ENCODE peak calls at places on chromosomes 5 and 9, in five cellular contexts. B is stomach, E is AG10803, Z is coronary artery, N is brain microvascular endothelial cell. R is an unnamed sample.
A peak's percentile ranks its signal among the peaks of the same experiment; 100 is the strongest.

GRCh38 chr9:129285979-129286772 is 108.1 kb upstream of the IER5L start:
- DNase-seq in B (no peak), E (no peak), Z (peak; percentile 68), N (no peak), R (no peak)

GRCh38 chr9:72875221-72875620 is 77.6 kb downstream of the ALDH1A1 start:
- DNase-seq in B (no peak), E (no peak), Z (no peak), N (no peak), R (no peak)

GRCh38 chr5:58816181-58816731 is 233.4 kb downstream of the RAB3C start:
- DNase-seq in B (no peak), E (no peak), Z (no peak), N (no peak), R (no peak)

GRCh38 chr9:78592866-78593265 is 295.9 kb downstream of the PSAT1 start:
- DNase-seq in B (no peak), E (peak; percentile 66), Z (no peak), N (peak; percentile 48), R (peak; percentile 45)

GRCh38 chr9:38486056-38486455 is 61.8 kb upstream of the IGFBPL1 start:
- DNase-seq in B (no peak), E (no peak), Z (no peak), N (no peak), R (no peak)

GRCh38 chr9:89887286-89887685 is 282.5 kb downstream of the GADD45G start:
- DNase-seq in B (peak; percentile 21), E (no peak), Z (no peak), N (no peak), R (no peak)

GRCh38 chr5:122430328-122430586 is 118.2 kb downstream of the SNCAIP start:
- DNase-seq in B (no peak), E (no peak), Z (no peak), N (no peak), R (no peak)

GRCh38 chr9:77944556-77945261 is 86.9 kb downstream of the GNAQ start:
- DNase-seq in B (no peak), E (no peak), Z (no peak), N (no peak), R (no peak)

GRCh38 chr9:94553029-94553938 is 1.6 kb upstream of the PCAT7 start:
- DNase-seq in B (peak; percentile 76), E (no peak), Z (no peak), N (no peak), R (no peak)

GRCh38 chr9:1939926-1940368 is 75.2 kb upstream of the SMARCA2 start:
- DNase-seq in B (peak; percentile 27), E (peak; percentile 15), Z (no peak), N (no peak), R (no peak)

GRCh38 chr9:100505564-100506159 is 32.7 kb downstream of the TMEFF1 start:
- DNase-seq in B (peak; percentile 65), E (peak; percentile 36), Z (no peak), N (peak; percentile 78), R (no peak)

GRCh38 chr5:165525268-165525667 is 2019.8 kb downstream of the MAT2B start:
- DNase-seq in B (no peak), E (no peak), Z (no peak), N (peak; percentile 5), R (no peak)

GRCh38 chr5:33840927-33841547 is 50.8 kb downstream of the ADAMTS12 start:
- DNase-seq in B (no peak), E (no peak), Z (no peak), N (no peak), R (no peak)

GRCh38 chr9:86098793-86099694 is at the start of gene GOLM1:
- DNase-seq in B (peak; percentile 58), E (peak; percentile 62), Z (no peak), N (peak; percentile 22), R (no peak)

GRCh38 chr9:135343733-135344522 is 135.7 kb upstream of the PPP1R26 start:
- DNase-seq in B (peak; percentile 68), E (peak; percentile 13), Z (no peak), N (peak; percentile 26), R (no peak)

GRCh38 chr9:83544002-83544698 is 5.9 kb upstream of the FRMD3 start:
- DNase-seq in B (peak; percentile 29), E (peak; percentile 90), Z (no peak), N (peak; percentile 57), R (peak; percentile 72)

GRCh38 chr5:42912184-42912766 is 100.6 kb upstream of the SELENOP start:
- DNase-seq in B (no peak), E (peak; percentile 58), Z (no peak), N (peak; percentile 51), R (peak; percentile 14)

DNA sequence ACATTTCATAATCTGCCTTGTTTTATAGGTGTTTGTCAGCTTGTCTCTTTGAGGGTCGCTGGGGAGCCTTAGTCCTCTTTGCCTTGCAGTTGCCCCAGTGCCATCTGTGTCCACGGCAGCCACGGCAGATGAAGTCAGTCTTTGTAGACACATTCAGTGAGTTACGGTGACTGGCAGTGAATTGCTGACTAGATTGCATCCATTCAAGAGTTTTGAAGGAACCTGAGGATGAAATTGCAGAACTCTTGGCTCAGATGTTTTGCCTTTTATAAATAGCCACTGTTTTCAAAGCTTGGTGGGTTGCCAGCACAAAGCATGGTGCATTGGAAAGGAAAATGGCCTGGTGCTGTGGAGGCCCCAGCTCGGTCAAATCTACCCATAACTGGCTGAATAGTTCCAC is 125.6 kb downstream of the TRIO start:
- DNase-seq in B (no peak), E (peak; percentile 47), Z (no peak), N (no peak), R (no peak)
- H3K4me3 ChIP-seq in B (no peak overlapping the region), E (no peak overlapping the region), Z (peak overlapping the region; percentile 4), N (no peak overlapping the region), R (no peak overlapping the region)

GRCh38 chr9:124594215-124594614 is 87.0 kb upstream of the NR5A1 start:
- DNase-seq in B (no peak), E (peak; percentile 17), Z (no peak), N (no peak), R (no peak)

GRCh38 chr9:124594673-124595072 is 87.5 kb upstream of the NR5A1 start:
- DNase-seq in B (no peak), E (peak; percentile 34), Z (no peak), N (no peak), R (no peak)

GRCh38 chr9:124590886-124591641 is 83.9 kb upstream of the NR5A1 start:
- DNase-seq in B (no peak), E (no peak), Z (no peak), N (no peak), R (no peak)

GRCh38 chr9:124595743-124596142 is 88.5 kb upstream of the NR5A1 start:
- DNase-seq in B (no peak), E (no peak), Z (no peak), N (no peak), R (no peak)

DNA sequence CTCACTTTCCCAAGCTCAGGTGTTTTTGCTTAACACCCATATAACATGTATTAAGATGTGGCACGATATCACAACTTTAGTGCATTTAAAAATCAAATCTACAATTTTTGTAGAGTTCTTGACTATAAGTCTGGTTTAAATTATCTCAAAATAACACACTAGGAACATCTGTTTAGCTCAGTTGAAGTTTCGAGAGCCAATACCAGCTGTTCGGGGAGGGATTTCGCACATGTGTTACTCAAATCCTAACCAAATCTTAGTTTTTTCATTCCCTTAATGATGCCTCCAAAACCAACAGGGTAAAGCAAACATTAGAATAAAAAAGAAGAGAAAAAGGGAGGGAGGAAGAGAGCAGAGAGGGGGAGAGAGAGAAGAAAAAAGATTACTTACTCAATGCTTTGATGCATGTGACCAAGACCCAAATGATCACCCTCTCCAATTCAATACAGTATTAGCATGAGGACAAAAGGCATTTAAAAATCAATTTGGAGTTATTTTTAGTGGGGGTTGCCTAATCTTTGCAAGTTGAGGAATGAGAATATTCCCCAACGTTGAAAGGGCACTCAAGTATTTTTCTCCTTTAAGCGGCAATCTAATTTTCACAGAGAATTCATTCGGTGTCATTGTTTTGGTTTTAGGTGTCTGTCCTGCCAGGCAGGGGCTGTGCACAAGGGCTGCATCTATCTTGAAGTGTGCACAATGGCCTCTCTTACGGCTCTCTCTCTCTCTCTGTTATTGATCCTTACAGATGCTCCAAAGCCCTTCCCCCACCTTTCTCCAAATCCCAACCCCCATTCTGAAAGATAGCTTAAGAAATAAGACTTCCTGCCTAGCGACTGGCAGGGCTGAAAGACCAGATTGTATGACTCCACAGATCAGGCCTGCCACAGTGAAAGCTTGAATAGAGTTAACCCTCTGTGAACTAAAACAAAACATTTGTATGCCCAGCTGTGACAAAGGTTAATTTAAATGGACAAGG is 86.2 kb upstream of the NR5A1 start:
- DNase-seq in B (no peak), E (peak; percentile 67), Z (no peak), N (no peak), R (no peak)
- H3K4me3 ChIP-seq in B (no peak overlapping the region), E (no peak overlapping the region), Z (no peak overlapping the region), N (no peak overlapping the region), R (no peak overlapping the region)

GRCh38 chr9:117415584-117415937 is 704 bp upstream of the ASTN2 start:
- DNase-seq in B (no peak), E (no peak), Z (no peak), N (no peak), R (no peak)

GRCh38 chr9:117416856-117417255 is 2.0 kb upstream of the ASTN2 start:
- DNase-seq in B (no peak), E (no peak), Z (no peak), N (no peak), R (no peak)

GRCh38 chr9:117414220-117414905 is 494 bp downstream of the ASTN2 start:
- DNase-seq in B (peak; percentile 37), E (peak; percentile 14), Z (no peak), N (peak; percentile 1), R (no peak)

GRCh38 chr9:117413346-117414219 is 1.3 kb downstream of the ASTN2 start:
- DNase-seq in B (no peak), E (no peak), Z (no peak), N (no peak), R (no peak)

DNA sequence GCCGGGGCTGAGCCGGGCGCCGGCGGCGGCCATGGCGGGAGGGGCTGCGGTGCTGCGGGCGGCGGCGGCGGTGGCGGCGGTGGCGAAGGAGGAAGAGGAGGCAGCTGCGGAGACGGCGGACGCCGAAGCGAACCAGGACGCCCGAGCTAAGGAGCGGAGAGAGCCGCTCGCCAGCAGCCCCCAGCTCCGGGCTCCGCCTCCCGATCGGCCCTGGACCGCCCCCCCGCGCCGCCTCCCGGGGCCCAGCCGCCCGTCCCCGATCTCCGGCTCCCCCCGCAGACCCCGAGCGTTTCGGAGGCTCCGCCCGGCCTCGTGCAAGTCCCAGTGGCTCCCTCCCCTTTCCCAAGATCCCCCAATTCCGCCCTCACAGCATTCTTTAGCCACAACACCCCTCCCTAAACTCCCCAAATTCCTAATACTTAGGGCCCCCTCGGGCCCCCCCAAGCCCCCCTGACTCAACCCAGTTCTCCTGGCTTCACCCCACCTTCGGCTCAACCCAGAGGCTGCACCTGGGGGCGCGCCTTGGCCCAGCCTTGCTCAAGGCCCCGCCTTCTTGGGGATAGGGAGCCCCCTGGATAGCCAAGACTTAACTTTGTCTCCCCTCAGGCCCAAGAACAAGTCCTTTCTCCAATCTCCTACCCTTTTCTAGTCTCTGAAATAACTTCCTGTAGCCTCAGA is at the start of gene ASTN2:
- DNase-seq in B (no peak), E (peak; percentile 2), Z (no peak), N (no peak), R (no peak)
- H3K4me3 ChIP-seq in B (peak within 1 kb of the TSS; percentile 49), E (peak within 1 kb of the TSS; percentile 40), Z (peak within 1 kb of the TSS; percentile 71), N (peak within 1 kb of the TSS; percentile 29), R (peak within 1 kb of the TSS; percentile 18)

DNA sequence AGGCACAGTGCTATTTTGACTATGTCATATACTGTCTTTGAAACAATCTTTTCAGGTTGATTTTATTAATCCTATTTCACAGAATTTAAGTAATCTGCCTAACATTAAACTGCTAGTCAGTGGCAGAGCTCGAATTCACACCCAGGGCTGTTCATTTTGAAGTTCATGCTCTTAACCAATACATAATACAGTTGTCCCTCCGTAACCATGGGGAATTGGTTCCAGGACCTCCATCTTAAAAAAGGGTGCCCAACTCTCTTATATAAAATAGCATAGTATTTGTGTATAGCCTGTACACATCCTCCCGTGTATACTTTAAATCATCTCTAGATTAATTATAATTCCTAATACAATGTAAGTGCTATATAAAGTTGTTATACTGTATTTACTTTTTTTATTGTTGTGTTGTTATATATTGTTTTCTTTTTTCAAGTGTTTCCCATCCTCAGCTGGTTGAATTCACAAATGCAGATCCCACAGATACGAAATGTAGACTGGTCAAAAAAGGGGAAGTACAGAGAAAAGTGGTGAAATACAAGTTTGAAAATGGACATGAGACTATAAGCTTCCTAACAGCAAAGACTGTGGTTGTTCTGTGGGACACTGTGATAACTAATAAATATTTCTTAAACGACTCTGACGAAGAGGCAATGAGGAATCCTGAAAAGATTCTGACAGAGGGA is 18.3 kb downstream of the RFX3 start:
- DNase-seq in B (no peak), E (no peak), Z (no peak), N (no peak), R (no peak)
- H3K4me3 ChIP-seq in B (no peak overlapping the region), E (no peak overlapping the region), Z (no peak overlapping the region), N (no peak overlapping the region), R (no peak overlapping the region)

R was measured in AG09309.